ENCODE peak calls at places on chromosomes 5 and 9, in four cellular contexts. One of them, this sample, is unnamed.
A peak's percentile ranks its signal among the peaks of the same experiment; 100 is the strongest.

GRCh38 chr9:13857521-13857920 is 456.4 kb downstream of the NFIB start:
- DNase-seq in HT-29: no peak
- DNase-seq in activated CD4-positive, alpha-beta T cell treated with anti-CD3 and anti-CD28 coated beads, Interleukin-2, amount 50 U/mL, for 1 hour: no peak
- DNase-seq in RPMI7951: no peak
- DNase-seq in this sample: no peak

GRCh38 chr5:33936004-33936380 is 194 bp upstream of the RXFP3 start:
- DNase-seq in activated CD4-positive, alpha-beta T cell treated with anti-CD3 and anti-CD28 coated beads, Interleukin-2, amount 50 U/mL, for 1 hour: peak; percentile 24
- DNase-seq in RPMI7951: peak; percentile 63
- DNase-seq in HT-29: no peak
- DNase-seq in this sample: peak; percentile 89

GRCh38 chr5:151183451-151184245 is 26.1 kb upstream of the ANXA6 start:
- DNase-seq in activated CD4-positive, alpha-beta T cell treated with anti-CD3 and anti-CD28 coated beads, Interleukin-2, amount 50 U/mL, for 1 hour: no peak
- DNase-seq in RPMI7951: no peak
- DNase-seq in HT-29: no peak
- DNase-seq in this sample: no peak

GRCh38 chr9:126357074-126357473 is 30.4 kb downstream of the MVB12B start:
- DNase-seq in HT-29: no peak
- DNase-seq in RPMI7951: no peak
- DNase-seq in activated CD4-positive, alpha-beta T cell treated with anti-CD3 and anti-CD28 coated beads, Interleukin-2, amount 50 U/mL, for 1 hour: no peak
- DNase-seq in this sample: no peak

GRCh38 chr9:118577121-118577520 is 792.1 kb downstream of the BRINP1 start:
- DNase-seq in RPMI7951: peak; percentile 65
- DNase-seq in activated CD4-positive, alpha-beta T cell treated with anti-CD3 and anti-CD28 coated beads, Interleukin-2, amount 50 U/mL, for 1 hour: no peak
- DNase-seq in HT-29: no peak
- DNase-seq in this sample: no peak

GRCh38 chr9:88660611-88661010 is 125.6 kb downstream of the NXNL2 start:
- DNase-seq in HT-29: peak; percentile 34
- DNase-seq in RPMI7951: peak; percentile 29
- DNase-seq in activated CD4-positive, alpha-beta T cell treated with anti-CD3 and anti-CD28 coated beads, Interleukin-2, amount 50 U/mL, for 1 hour: no peak
- DNase-seq in this sample: peak; percentile 50

GRCh38 chr5:106521701-106522100 is 1149.0 kb downstream of the EFNA5 start:
- DNase-seq in activated CD4-positive, alpha-beta T cell treated with anti-CD3 and anti-CD28 coated beads, Interleukin-2, amount 50 U/mL, for 1 hour: no peak
- DNase-seq in RPMI7951: peak; percentile 58
- DNase-seq in HT-29: no peak
- DNase-seq in this sample: no peak

GRCh38 chr5:1445895-1446601 is 808 bp upstream of the SLC6A3 start:
- DNase-seq in activated CD4-positive, alpha-beta T cell treated with anti-CD3 and anti-CD28 coated beads, Interleukin-2, amount 50 U/mL, for 1 hour: no peak
- DNase-seq in RPMI7951: no peak
- DNase-seq in HT-29: no peak
- DNase-seq in this sample: no peak

GRCh38 chr9:131670247-131670681 is 69.6 kb downstream of the RAPGEF1 start:
- DNase-seq in HT-29: no peak
- DNase-seq in activated CD4-positive, alpha-beta T cell treated with anti-CD3 and anti-CD28 coated beads, Interleukin-2, amount 50 U/mL, for 1 hour: no peak
- DNase-seq in RPMI7951: no peak
- DNase-seq in this sample: no peak

GRCh38 chr9:112831281-112831851 is 59.3 kb downstream of the SLC46A2 start:
- DNase-seq in HT-29: no peak
- DNase-seq in activated CD4-positive, alpha-beta T cell treated with anti-CD3 and anti-CD28 coated beads, Interleukin-2, amount 50 U/mL, for 1 hour: no peak
- DNase-seq in RPMI7951: no peak
- DNase-seq in this sample: no peak